ENCODE peak calls at places on chromosomes 1 and 21, in ten cellular contexts. B is pancreas; G is breast epithelium; P is CD8-positive, alpha-beta T cell; L is uterus; W is Peyer's patch; A is RWPE2; U is right atrium auricular region; V is GM23338; K is heart right ventricle. J is an unnamed sample. For H3K4me1, the result is how much of the 10 kb centered on the place peaks cover.

GRCh38 chr1:22275211-22275610 is 132.3 kb upstream of the WNT4 start:
- DNase-seq in K (no peak), L (no peak), V (no peak), A (no peak), G (peak), P (no peak), W (no peak), B (no peak), U (no peak), J (no peak)

GRCh38 chr1:9302745-9303524 is 10.2 kb downstream of the SPSB1 start:
- DNase-seq in K (no peak), G (peak), A (no peak), U (no peak), P (no peak), B (no peak), W (no peak), V (no peak), L (peak), J (no peak)

GRCh38 chr1:108860190-108860907 is 3.5 kb upstream of the AKNAD1 start:
- DNase-seq in K (no peak), A (no peak), G (no peak), B (no peak), W (no peak), L (no peak), P (no peak), U (no peak), V (no peak), J (no peak)

GRCh38 chr1:1267488-1268283 is 6.0 kb downstream of the UBE2J2 start:
- DNase-seq in L (no peak), W (no peak), B (no peak), V (no peak), G (no peak), P (no peak), K (no peak), U (no peak), A (no peak), J (no peak)

GRCh38 chr1:175097361-175097760 is 29.7 kb downstream of the TNN start:
- DNase-seq in V (no peak), U (peak), W (no peak), K (no peak), G (no peak), P (no peak), L (no peak), A (no peak), B (no peak), J (no peak)

GRCh38 chr1:203049077-203049476 is 22.8 kb downstream of the PPFIA4 start:
- DNase-seq in L (no peak), G (no peak), K (no peak), W (no peak), A (no peak), U (no peak), B (no peak), V (no peak), P (no peak), J (no peak)

GRCh38 chr1:46525253-46525983 is 26.0 kb downstream of the KNCN start:
- DNase-seq in G (no peak), B (no peak), V (no peak), W (no peak), A (no peak), U (no peak), L (no peak), P (no peak), K (no peak), J (no peak)

GRCh38 chr1:205449750-205450443 is 5.9 kb downstream of the BLACAT1 start:
- DNase-seq in L (no peak), U (no peak), G (peak), A (peak), P (no peak), B (peak), V (peak), W (no peak), K (no peak), J (peak)

GRCh38 chr1:114081145-114082046 is 72.3 kb downstream of the SYT6 start:
- DNase-seq in K (peak), B (no peak), L (no peak), W (no peak), A (no peak), G (no peak), V (no peak), P (no peak), U (peak), J (peak)

GRCh38 chr21:45747802-45748445 is 104.4 kb downstream of the PCBP3 start:
- DNase-seq in W (no peak), L (no peak), V (peak), A (no peak), B (no peak), P (no peak), G (no peak), U (peak), K (no peak), J (no peak)

GRCh38 chr1:37574834-37575479 is 18.2 kb downstream of the DNALI1 start:
- DNase-seq in L (no peak), B (no peak), V (no peak), W (no peak), K (no peak), A (no peak), P (no peak), U (no peak), G (no peak), J (no peak)

GRCh38 chr1:1354271-1355247 is 3.8 kb downstream of the MXRA8 start:
- DNase-seq in B (no peak), K (peak), A (peak), U (no peak), W (no peak), V (no peak), P (no peak), G (no peak), L (no peak), J (no peak)

GRCh38 chr1:70143052-70143659 is 62.2 kb downstream of the LRRC40 start:
- DNase-seq in P (no peak), V (peak), L (no peak), K (no peak), B (no peak), W (no peak), A (no peak), G (no peak), U (no peak), J (no peak)

GRCh38 chr1:67889940-67890567 is 56.8 kb upstream of the GNG12 start:
- DNase-seq in A (no peak), K (no peak), L (no peak), V (no peak), W (no peak), U (no peak), B (no peak), G (no peak), P (no peak), J (no peak)

GRCh38 chr1:46532095-46532494 is 19.4 kb downstream of the KNCN start:
- DNase-seq in G (no peak), W (no peak), V (no peak), L (no peak), A (no peak), U (no peak), B (no peak), P (no peak), K (no peak), J (no peak)

GRCh38 chr1:178578541-178578940 is 65.6 kb downstream of the TEX35 start:
- DNase-seq in G (no peak), V (no peak), W (peak), B (no peak), K (no peak), L (no peak), A (no peak), U (no peak), P (no peak), J (no peak)

GRCh38 chr21:43966946-43967512 is 45.1 kb upstream of the TRAPPC10 start:
- DNase-seq in U (no peak), W (no peak), G (no peak), L (no peak), P (no peak), V (no peak), A (no peak), K (no peak), B (no peak), J (no peak)

GRCh38 chr21:36169465-36170128 is 13.0 kb downstream of the DOP1B start:
- DNase-seq in P (no peak), W (no peak), U (no peak), K (no peak), V (peak), B (no peak), A (no peak), L (no peak), G (no peak), J (no peak)

GRCh38 chr1:197268012-197268411 is at the start of gene CRB1:
- DNase-seq in U (no peak), L (no peak), B (no peak), K (no peak), G (no peak), A (no peak), P (no peak), W (no peak), V (peak), J (no peak)

GRCh38 chr1:88800382-88801051 is 90.8 kb downstream of the GTF2B start:
- DNase-seq in V (peak), W (no peak), B (peak), A (no peak), P (peak), U (no peak), G (no peak), K (no peak), L (no peak), J (no peak)

GRCh38 chr1:155125511-155125945 is 2.1 kb upstream of the EFNA1 start:
- DNase-seq in W (no peak), K (no peak), G (no peak), V (peak), P (no peak), L (no peak), A (peak), B (no peak), U (no peak), J (peak)

GRCh38 chr1:156673387-156674121 is 3.7 kb downstream of the NES start:
- DNase-seq in A (no peak), G (no peak), L (no peak), V (peak), W (no peak), K (no peak), P (no peak), U (no peak), B (no peak), J (no peak)

GRCh38 chr1:228410015-228410414 is 3.4 kb upstream of the TRIM11 start:
- DNase-seq in L (no peak), V (no peak), A (no peak), W (no peak), K (no peak), G (no peak), U (peak), B (no peak), P (no peak), J (no peak)

GRCh38 chr1:226631229-226632000 is 82.9 kb downstream of the STUM start:
- DNase-seq in U (no peak), K (no peak), G (no peak), A (no peak), L (no peak), W (peak), V (no peak), B (no peak), P (no peak), J (no peak)

GRCh38 chr1:119865607-119866006 is 30.7 kb downstream of the ADAM30 start:
- DNase-seq in A (no peak), P (no peak), G (no peak), L (no peak), K (no peak), W (no peak), U (no peak), V (no peak), B (no peak), J (no peak)

GRCh38 chr1:22285545-22286396 is 142.9 kb upstream of the WNT4 start:
- DNase-seq in W (no peak), A (no peak), L (no peak), K (no peak), U (no peak), G (peak), V (no peak), P (no peak), B (no peak), J (no peak)

GRCh38 chr1:44724408-44725308 is 6.3 kb downstream of the RNU5D-1 start:
- DNase-seq in B (no peak), G (no peak), P (no peak), L (no peak), K (no peak), W (no peak), A (no peak), U (no peak), V (no peak), J (no peak)

GRCh38 chr1:110177775-110178174 is 27.5 kb downstream of the SLC6A17 start:
- DNase-seq in G (no peak), K (no peak), B (no peak), W (no peak), V (no peak), A (no peak), L (no peak), P (no peak), U (no peak), J (no peak)

GRCh38 chr1:9241891-9242290 is 7.3 kb downstream of the H6PD start:
- DNase-seq in P (no peak), K (no peak), A (no peak), U (no peak), B (no peak), V (no peak), W (no peak), L (no peak), G (no peak), J (no peak)

GRCh38 chr1:21624577-21625389 is 44.4 kb downstream of the RAP1GAP start:
- DNase-seq in W (no peak), L (no peak), B (peak), V (no peak), A (no peak), K (no peak), G (no peak), U (no peak), P (no peak), J (no peak)

GRCh38 chr1:31577515-31578191 is 1.3 kb downstream of the TINAGL1 start:
- DNase-seq in A (no peak), G (no peak), L (no peak), P (no peak), K (no peak), U (peak), W (no peak), B (no peak), V (peak), J (no peak)

GRCh38 chr1:67803380-67804279 is 29.6 kb downstream of the GNG12 start:
- DNase-seq in A (no peak), K (no peak), P (no peak), W (no peak), G (no peak), B (no peak), V (no peak), L (no peak), U (no peak), J (no peak)

GRCh38 chr1:204896787-204897469 is 26.3 kb downstream of the NFASC start:
- DNase-seq in B (no peak), G (no peak), V (no peak), K (no peak), W (no peak), U (no peak), A (no peak), P (no peak), L (no peak), J (no peak)

GRCh38 chr1:39508857-39509305 is 17.4 kb downstream of the BMP8A start:
- DNase-seq in A (no peak), B (no peak), L (no peak), W (no peak), K (no peak), V (no peak), G (no peak), U (no peak), P (no peak), J (no peak)
- TF ChIP-seq CTCF in A (no peak), B (no peak), L (no peak), W (no peak), K (no peak), V (no peak), G (no peak), U (no peak), P (no peak), J (no peak)

DNA sequence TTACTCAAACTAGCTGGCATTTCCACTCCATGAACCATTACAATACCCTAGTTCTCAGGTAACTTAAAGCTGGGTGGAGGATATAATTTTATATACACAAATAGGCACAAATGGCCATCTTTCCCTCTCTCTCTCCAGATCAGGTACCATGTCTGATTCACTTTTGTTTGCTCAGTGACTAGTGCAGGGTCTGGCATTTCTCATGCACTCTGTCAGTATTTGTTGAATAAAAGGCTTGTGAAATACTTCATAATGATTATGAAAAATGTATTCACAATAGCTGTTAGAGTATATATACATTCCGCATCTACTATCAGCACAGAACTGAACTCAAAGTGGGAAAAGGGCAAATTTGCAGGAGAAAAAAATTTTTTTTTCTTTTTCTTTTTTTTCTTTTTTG is 510.2 kb upstream of the USP24 start:
- DNase-seq in A (no peak), V (no peak), B (no peak), U (no peak), K (no peak), L (no peak), P (no peak), W (no peak), G (no peak), J (no peak)
- H3K4me3 ChIP-seq in A (no peak), V (no peak), B (no peak), U (no peak), K (no peak), L (no peak), P (no peak), W (no peak), G (no peak), J (no peak)

GRCh38 chr1:25055961-25056360 is 125.9 kb upstream of the RUNX3 start:
- DNase-seq in P (no peak), W (no peak), V (no peak), K (no peak), A (no peak), B (no peak), L (no peak), U (no peak), G (no peak), J (no peak)
- H3K4me1 ChIP-seq in P (under half), W (under half), V (under half), K (under half), A (under half), B (under half), L (under half), U (under half), G (under half), J (under half)

GRCh38 chr1:58352476-58353092 is 193.9 kb downstream of the OMA1 start:
- DNase-seq in K (no peak), L (no peak), U (no peak), A (no peak), W (no peak), G (no peak), B (no peak), P (no peak), V (no peak), J (no peak)
- TF ChIP-seq CTCF in K (no peak), L (no peak), U (no peak), A (no peak), W (no peak), G (no peak), B (no peak), P (no peak), V (peak), J (no peak)

GRCh38 chr21:33451634-33452071 is 28.1 kb downstream of the TMEM50B start:
- DNase-seq in W (no peak), B (no peak), P (no peak), U (no peak), A (no peak), G (no peak), L (no peak), K (no peak), V (no peak), J (no peak)

GRCh38 chr21:33452362-33452761 is 27.4 kb downstream of the TMEM50B start:
- DNase-seq in V (no peak), K (no peak), G (no peak), L (no peak), W (no peak), A (no peak), B (no peak), U (no peak), P (no peak), J (no peak)

GRCh38 chr21:33444499-33444898 is 35.3 kb downstream of the TMEM50B start:
- DNase-seq in K (no peak), G (no peak), U (peak), A (no peak), B (no peak), L (no peak), V (no peak), P (no peak), W (no peak), J (no peak)

GRCh38 chr21:33449650-33450049 is 30.1 kb downstream of the TMEM50B start:
- DNase-seq in U (no peak), V (no peak), G (no peak), W (no peak), P (no peak), B (no peak), A (no peak), L (no peak), K (no peak), J (no peak)
- H3K4me3 ChIP-seq in U (no peak), V (no peak), G (no peak), W (no peak), P (no peak), B (no peak), A (no peak), L (no peak), K (no peak), J (no peak)

GRCh38 chr1:201556841-201557571 is 18.1 kb downstream of the NAV1 start:
- DNase-seq in U (no peak), L (no peak), A (no peak), K (no peak), W (no peak), G (no peak), P (no peak), V (no peak), B (no peak), J (no peak)
- H3K4me1 ChIP-seq in U (under half), L (under half), A (under half), K (under half), W (under half), G (under half), P (under half), V (under half), B (under half), J (under half)

GRCh38 chr1:54312874-54313316 is 93.3 kb downstream of the SSBP3 start:
- DNase-seq in A (no peak), W (no peak), K (peak), B (no peak), U (no peak), V (peak), P (no peak), L (peak), G (peak), J (no peak)
- TF ChIP-seq CTCF in A (no peak), W (no peak), K (no peak), B (no peak), U (no peak), V (no peak), P (no peak), L (no peak), G (no peak), J (no peak)

DNA sequence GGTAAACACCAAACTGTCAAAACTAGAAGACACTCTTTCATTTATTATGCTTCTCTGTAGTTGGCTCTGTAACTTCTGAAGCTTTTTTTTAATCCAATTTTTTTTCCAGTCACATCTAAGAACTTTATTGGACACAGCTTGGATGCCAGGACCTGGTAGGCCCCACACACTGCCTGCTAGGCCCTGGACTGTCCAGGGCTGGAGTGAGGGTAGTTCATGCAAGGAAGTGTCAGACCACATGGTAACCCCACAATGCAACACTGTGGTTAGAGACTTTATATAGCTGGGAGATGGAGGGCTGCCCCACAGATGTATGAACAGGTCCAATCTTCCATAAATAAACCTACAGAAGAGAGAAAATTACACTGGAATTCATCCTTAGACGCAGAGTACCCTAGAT is 7.1 kb downstream of the SLC2A1 start:
- DNase-seq in K (no peak), W (peak), U (no peak), B (no peak), V (no peak), G (no peak), A (no peak), L (no peak), P (no peak), J (no peak)
- H3K4me3 ChIP-seq in K (no peak), W (no peak), U (no peak), B (no peak), V (no peak), G (no peak), A (no peak), L (no peak), P (no peak), J (no peak)

GRCh38 chr1:234520908-234521801 is 42.2 kb upstream of the TARBP1 start:
- DNase-seq in G (no peak), B (no peak), V (no peak), K (no peak), A (no peak), U (no peak), L (no peak), W (no peak), P (no peak), J (no peak)

GRCh38 chr1:234517087-234517802 is 38.3 kb upstream of the TARBP1 start:
- DNase-seq in G (no peak), L (no peak), K (no peak), A (no peak), V (no peak), B (no peak), U (no peak), W (no peak), P (no peak), J (no peak)

GRCh38 chr1:234521802-234522185 is 42.8 kb upstream of the TARBP1 start:
- DNase-seq in K (no peak), L (no peak), W (no peak), G (no peak), U (no peak), V (no peak), P (no peak), B (no peak), A (no peak), J (no peak)

GRCh38 chr1:234519506-234519905 is 40.5 kb upstream of the TARBP1 start:
- DNase-seq in W (no peak), A (no peak), K (no peak), B (no peak), V (no peak), P (no peak), G (no peak), U (no peak), L (no peak), J (no peak)

GRCh38 chr1:234518876-234519275 is 39.9 kb upstream of the TARBP1 start:
- DNase-seq in K (no peak), V (no peak), A (no peak), G (no peak), U (no peak), W (no peak), B (no peak), P (no peak), L (no peak), J (no peak)
- H3K4me1 ChIP-seq in K (under half), V (under half), A (under half), G (under half), U (under half), W (under half), B (under half), P (under half), L (under half), J (under half)